ENCODE peak calls at places on chromosomes 11 and 22, in four cellular contexts. T, Y, V and G are unnamed samples.

GRCh38 chr22:46984751-46985506 is 222.5 kb downstream of the TBC1D22A start:
- DNase-seq in T (no peak), Y (peak), V (no peak), G (no peak)

GRCh38 chr22:27207907-27208306 is 550.5 kb downstream of the MIAT start:
- DNase-seq in T (no peak), Y (no peak), V (no peak), G (peak)

GRCh38 chr11:118706546-118706825 is 27.0 kb upstream of the TREH start:
- DNase-seq in T (no peak), Y (no peak), V (no peak), G (no peak)

GRCh38 chr11:44623716-44624491 is 58.4 kb downstream of the CD82 start:
- DNase-seq in T (peak), Y (no peak), V (peak), G (no peak)

GRCh38 chr11:117221775-117222517 is 9.9 kb downstream of the PCSK7 start:
- DNase-seq in T (peak), Y (no peak), V (no peak), G (no peak)

GRCh38 chr11:118605116-118605867 is 2.1 kb upstream of the PHLDB1 start:
- DNase-seq in T (peak), Y (no peak), V (peak), G (peak)

GRCh38 chr11:76327756-76328388 is 53.1 kb downstream of the THAP12 start:
- DNase-seq in T (no peak), Y (no peak), V (no peak), G (no peak)

GRCh38 chr11:67278135-67278938 is 10.8 kb upstream of the ANKRD13D start:
- DNase-seq in T (no peak), Y (no peak), V (peak), G (no peak)

GRCh38 chr22:33487041-33487716 is 429.0 kb upstream of the SYN3 start:
- DNase-seq in T (no peak), Y (no peak), V (no peak), G (no peak)

GRCh38 chr11:61539009-61539408 is 30.5 kb downstream of the LRRC10B start:
- DNase-seq in T (no peak), Y (no peak), V (no peak), G (no peak)

GRCh38 chr22:36569999-36570398 is 41.0 kb upstream of the EIF3D start:
- DNase-seq in T (peak), Y (no peak), V (no peak), G (peak)

GRCh38 chr11:107928767-107929507 is 689 bp downstream of the RAB39A start:
- DNase-seq in T (no peak), Y (no peak), V (peak), G (peak)

GRCh38 chr11:116725434-116726221 is 47.2 kb downstream of the BUD13 start:
- DNase-seq in T (no peak), Y (no peak), V (peak), G (no peak)

GRCh38 chr11:15944460-15944859 is 411.9 kb downstream of the SOX6 start:
- DNase-seq in T (peak), Y (no peak), V (no peak), G (no peak)

GRCh38 chr11:44773351-44773965 is 46.7 kb downstream of the TSPAN18 start:
- DNase-seq in T (no peak), Y (no peak), V (no peak), G (no peak)

GRCh38 chr22:40002935-40003715 is 8.4 kb downstream of the FAM83F start:
- DNase-seq in T (no peak), Y (no peak), V (no peak), G (no peak)

GRCh38 chr11:61897387-61898246 is 6.3 kb upstream of the FADS3 start:
- DNase-seq in T (peak), Y (no peak), V (peak), G (peak)

GRCh38 chr11:33377100-33377851 is 120.1 kb downstream of the HIPK3 start:
- DNase-seq in T (no peak), Y (no peak), V (no peak), G (no peak)

GRCh38 chr11:1123970-1124369 is 33.8 kb upstream of the MUC5AC start:
- DNase-seq in T (no peak), Y (no peak), V (no peak), G (no peak)

GRCh38 chr11:123145661-123146060 is 49.4 kb downstream of the CLMP start:
- DNase-seq in T (no peak), Y (no peak), V (peak), G (peak)